ENCODE peak calls at places on chromosomes 7 and 10, in five cellular contexts. Q is dorsolateral prefrontal cortex, A is mucosa of gallbladder, G is GM04504, K is SK-MEL-5. B is an unnamed sample.

GRCh38 chr10:109403551-109403950 is 519.8 kb downstream of the XPNPEP1 start:
- DNase-seq in G (no peak), Q (no peak), A (no peak), K (no peak), B (no peak)

GRCh38 chr10:95406651-95407280 is 116.0 kb upstream of the PDLIM1 start:
- DNase-seq in K (peak), A (peak), G (no peak), Q (no peak), B (no peak)

GRCh38 chr10:27446091-27446918 is 57.8 kb upstream of the RAB18 start:
- DNase-seq in K (peak), A (no peak), Q (no peak), G (peak), B (peak)

GRCh38 chr7:151820486-151821105 is 56.3 kb downstream of the PRKAG2 start:
- DNase-seq in K (no peak), A (no peak), Q (peak), G (no peak), B (no peak)

GRCh38 chr7:117217121-117217520 is 105.7 kb downstream of the WNT2 start:
- DNase-seq in A (no peak), Q (no peak), K (no peak), G (peak), B (no peak)

GRCh38 chr7:157519798-157520244 is 183.0 kb downstream of the DNAJB6 start:
- DNase-seq in A (no peak), K (no peak), G (no peak), Q (no peak), B (no peak)

GRCh38 chr7:116528008-116528789 is 3.4 kb downstream of the CAV1 start:
- DNase-seq in A (peak), G (peak), K (peak), Q (no peak), B (peak)

GRCh38 chr7:41130021-41130420 is 572.9 kb downstream of the INHBA start:
- DNase-seq in A (no peak), Q (no peak), G (no peak), K (no peak), B (no peak)

GRCh38 chr10:75987610-75988009 is 556.2 kb downstream of the LRMDA start:
- DNase-seq in A (no peak), Q (no peak), K (no peak), G (no peak), B (peak)

GRCh38 chr7:2288503-2288902 is 25.7 kb downstream of the SNX8 start:
- DNase-seq in Q (no peak), A (no peak), K (no peak), G (no peak), B (no peak)

GRCh38 chr7:139901411-139901810 is 72.3 kb downstream of the TBXAS1 start:
- DNase-seq in Q (no peak), G (no peak), K (no peak), A (no peak), B (no peak)

GRCh38 chr10:5553400-5554170 is 28.8 kb downstream of the CALML3 start:
- DNase-seq in K (no peak), Q (peak), A (no peak), G (no peak), B (no peak)

GRCh38 chr10:67520924-67521520 is 175.0 kb downstream of the CTNNA3 start:
- DNase-seq in G (peak), A (peak), K (peak), Q (no peak), B (no peak)

B was measured in BJ.